ENCODE peak calls at places on chromosome 22, in five cellular contexts. Q, A, X, C and R are unnamed samples.

GRCh38 chr22:41358927-41359326 is 22.8 kb upstream of the TEF start:
- DNase-seq in C (peak), Q (no peak), A (no peak), X (no peak), R (no peak)

GRCh38 chr22:31692186-31692886 is 30.3 kb upstream of the PISD start:
- DNase-seq in Q (no peak), C (no peak), A (no peak), X (no peak), R (no peak)

GRCh38 chr22:37369536-37369935 is 57.7 kb downstream of the ELFN2 start:
- DNase-seq in A (no peak), Q (no peak), C (no peak), X (no peak), R (no peak)

GRCh38 chr22:46848227-46848626 is 85.8 kb downstream of the TBC1D22A start:
- DNase-seq in Q (no peak), X (no peak), A (no peak), C (no peak), R (no peak)

GRCh38 chr22:44676441-44677298 is 25.3 kb upstream of the PRR5 start:
- DNase-seq in X (no peak), A (no peak), C (peak), Q (no peak), R (no peak)

GRCh38 chr22:39234867-39235687 is 9.7 kb downstream of the PDGFB start:
- DNase-seq in Q (no peak), A (no peak), C (no peak), X (no peak), R (no peak)

GRCh38 chr22:30205281-30206115 is 41.1 kb downstream of the LIF start:
- DNase-seq in X (no peak), C (no peak), Q (no peak), A (no peak), R (no peak)

GRCh38 chr22:38260760-38261477 is 11.9 kb downstream of the TMEM184B start:
- DNase-seq in C (no peak), A (no peak), Q (no peak), X (no peak), R (no peak)

GRCh38 chr22:25122136-25122764 is 77.4 kb upstream of the CRYBB3 start:
- DNase-seq in Q (no peak), A (no peak), X (no peak), C (no peak), R (no peak)

GRCh38 chr22:20111045-20111688 is 4.7 kb upstream of the RANBP1 start:
- DNase-seq in X (no peak), C (peak), A (peak), Q (peak), R (no peak)

GRCh38 chr22:46002757-46003270 is 25.9 kb upstream of the WNT7B start:
- DNase-seq in C (peak), Q (no peak), A (no peak), X (no peak), R (no peak)

GRCh38 chr22:27987557-27987956 is 68.5 kb upstream of the PITPNB start:
- DNase-seq in A (no peak), X (no peak), Q (no peak), C (no peak), R (no peak)

GRCh38 chr22:28398355-28398754 is 281.3 kb downstream of the TTC28 start:
- DNase-seq in X (no peak), A (no peak), Q (no peak), C (no peak), R (no peak)

GRCh38 chr22:37274380-37274862 is 7.9 kb upstream of the CYTH4 start:
- DNase-seq in X (no peak), C (no peak), A (no peak), Q (no peak), R (no peak)

GRCh38 chr22:24230911-24231656 is 13.8 kb downstream of the GGT5 start:
- DNase-seq in A (peak), Q (no peak), C (peak), X (no peak), R (peak)

GRCh38 chr22:44154431-44154942 is 26.2 kb upstream of the PARVG start:
- DNase-seq in A (no peak), Q (no peak), C (no peak), X (peak), R (no peak)

GRCh38 chr22:25969286-25969685 is 200.0 kb upstream of the SEZ6L start:
- DNase-seq in C (no peak), Q (no peak), X (no peak), A (no peak), R (no peak)

GRCh38 chr22:21841422-21841821 is 26.0 kb downstream of the MAPK1 start:
- DNase-seq in Q (no peak), X (no peak), A (no peak), C (no peak), R (no peak)

GRCh38 chr22:36383110-36383581 is 4.6 kb downstream of the MYH9 start:
- DNase-seq in A (no peak), X (peak), Q (no peak), C (no peak), R (no peak)

GRCh38 chr22:44947846-44948245 is 62.0 kb downstream of the PHF21B start:
- DNase-seq in X (no peak), C (no peak), Q (no peak), A (no peak), R (no peak)

GRCh38 chr22:48098936-48099245 is 1336.4 kb downstream of the TBC1D22A start:
- DNase-seq in C (no peak), X (no peak), A (no peak), Q (no peak), R (no peak)

GRCh38 chr22:30889996-30890480 is 78.5 kb downstream of the MORC2 start:
- DNase-seq in X (no peak), Q (no peak), A (no peak), C (no peak), R (no peak)

GRCh38 chr22:39620924-39621690 is 50.6 kb downstream of the CACNA1I start:
- DNase-seq in Q (no peak), A (no peak), X (no peak), C (no peak), R (no peak)

GRCh38 chr22:30371981-30372380 is 15.2 kb downstream of the CCDC157 start:
- DNase-seq in A (no peak), X (no peak), C (no peak), Q (no peak), R (no peak)

GRCh38 chr22:19878461-19879247 is 24.0 kb upstream of the GNB1L start:
- DNase-seq in Q (no peak), A (no peak), C (no peak), X (no peak), R (peak)

GRCh38 chr22:34105461-34106062 is 185.3 kb upstream of the LARGE1 start:
- DNase-seq in A (peak), Q (no peak), X (no peak), C (no peak), R (peak)

GRCh38 chr22:16601437-16602223 is 9.0 kb upstream of the CCT8L2 start:
- DNase-seq in X (no peak), Q (no peak), A (no peak), C (peak), R (no peak)

GRCh38 chr22:25706197-25706596 is 35.8 kb upstream of the MYO18B start:
- DNase-seq in Q (no peak), A (no peak), X (no peak), C (no peak), R (no peak)

GRCh38 chr22:30573594-30574094 is 821 bp downstream of the GAL3ST1 start:
- DNase-seq in Q (no peak), X (no peak), C (no peak), A (no peak), R (no peak)

GRCh38 chr22:35310556-35311550 is 11.2 kb downstream of the TOM1 start:
- DNase-seq in X (no peak), Q (no peak), A (no peak), C (no peak), R (no peak)
- TF ChIP-seq SP1 in X (no peak), Q (no peak), A (no peak), C (no peak), R (no peak)

GRCh38 chr22:49866134-49866533 is 12.5 kb downstream of the ZBED4 start:
- DNase-seq in C (no peak), X (no peak), Q (no peak), A (no peak), R (no peak)
- TF ChIP-seq SP1 in C (no peak), X (no peak), Q (no peak), A (no peak), R (no peak)

GRCh38 chr22:43151251-43152000 is at the start of gene TSPO:
- DNase-seq in C (peak), A (peak), Q (no peak), X (no peak), R (no peak)
- TF ChIP-seq SP1 in C (no peak), A (no peak), Q (no peak), X (no peak), R (no peak)

GRCh38 chr22:49534386-49534785 is 293.3 kb downstream of the BRD1 start:
- DNase-seq in C (no peak), A (no peak), X (no peak), Q (no peak), R (peak)
- TF ChIP-seq SP1 in C (no peak), A (no peak), X (no peak), Q (no peak), R (no peak)

GRCh38 chr22:23200896-23201295 is 20.6 kb downstream of the BCR start:
- DNase-seq in X (no peak), A (no peak), Q (no peak), C (no peak), R (no peak)
- TF ChIP-seq SP1 in X (no peak), A (no peak), Q (no peak), C (no peak), R (no peak)